ENCODE peak calls at places on chromosomes 3 and 15, in nine cellular contexts. One of them, this sample, is unnamed.

GRCh38 chr3:62817678-62818077 is 57.5 kb downstream of the CADPS start:
- DNase-seq in hepatocyte: no peak
- DNase-seq in MM.1S: peak
- DNase-seq in fibroblast of lung: peak
- DNase-seq in retinal pigment epithelial cell: no peak
- DNase-seq in bronchial epithelial cell: no peak
- DNase-seq in fibroblast of the aortic adventitia: no peak
- DNase-seq in GM23248: no peak
- DNase-seq in transverse colon: no peak
- DNase-seq in this sample: no peak

GRCh38 chr15:72281713-72282112 is 9.4 kb upstream of the PARP6 start:
- DNase-seq in hepatocyte: no peak
- DNase-seq in MM.1S: no peak
- DNase-seq in fibroblast of lung: no peak
- DNase-seq in retinal pigment epithelial cell: no peak
- DNase-seq in bronchial epithelial cell: no peak
- DNase-seq in fibroblast of the aortic adventitia: no peak
- DNase-seq in GM23248: no peak
- DNase-seq in transverse colon: no peak
- DNase-seq in this sample: no peak

GRCh38 chr15:28904023-28904422 is 18.2 kb downstream of the APBA2 start:
- DNase-seq in hepatocyte: no peak
- DNase-seq in MM.1S: no peak
- DNase-seq in fibroblast of lung: no peak
- DNase-seq in retinal pigment epithelial cell: no peak
- DNase-seq in bronchial epithelial cell: no peak
- DNase-seq in fibroblast of the aortic adventitia: no peak
- DNase-seq in GM23248: no peak
- DNase-seq in transverse colon: no peak
- DNase-seq in this sample: no peak

GRCh38 chr3:195440379-195440778 is 2.4 kb downstream of the ACAP2 start:
- DNase-seq in hepatocyte: no peak
- DNase-seq in MM.1S: peak
- DNase-seq in fibroblast of lung: no peak
- DNase-seq in retinal pigment epithelial cell: no peak
- DNase-seq in bronchial epithelial cell: no peak
- DNase-seq in fibroblast of the aortic adventitia: no peak
- DNase-seq in GM23248: no peak
- DNase-seq in transverse colon: no peak
- DNase-seq in this sample: no peak

GRCh38 chr3:151792411-151792810 is 21.5 kb upstream of the AADAC start:
- DNase-seq in hepatocyte: no peak
- DNase-seq in MM.1S: no peak
- DNase-seq in fibroblast of lung: no peak
- DNase-seq in retinal pigment epithelial cell: no peak
- DNase-seq in bronchial epithelial cell: no peak
- DNase-seq in fibroblast of the aortic adventitia: no peak
- DNase-seq in GM23248: no peak
- DNase-seq in transverse colon: no peak
- DNase-seq in this sample: no peak

GRCh38 chr3:186679151-186679550 is 13.3 kb downstream of the HRG start:
- DNase-seq in hepatocyte: no peak
- DNase-seq in MM.1S: no peak
- DNase-seq in fibroblast of lung: no peak
- DNase-seq in retinal pigment epithelial cell: no peak
- DNase-seq in bronchial epithelial cell: no peak
- DNase-seq in fibroblast of the aortic adventitia: no peak
- DNase-seq in GM23248: no peak
- DNase-seq in transverse colon: no peak
- DNase-seq in this sample: no peak

GRCh38 chr15:36370051-36370734 is 209.2 kb upstream of the CDIN1 start:
- DNase-seq in hepatocyte: no peak
- DNase-seq in MM.1S: no peak
- DNase-seq in fibroblast of lung: no peak
- DNase-seq in retinal pigment epithelial cell: no peak
- DNase-seq in bronchial epithelial cell: no peak
- DNase-seq in fibroblast of the aortic adventitia: no peak
- DNase-seq in GM23248: no peak
- DNase-seq in transverse colon: no peak
- DNase-seq in this sample: no peak

GRCh38 chr15:42314818-42315217 is 41.6 kb upstream of the TMEM87A start:
- DNase-seq in hepatocyte: no peak
- DNase-seq in MM.1S: no peak
- DNase-seq in fibroblast of lung: no peak
- DNase-seq in retinal pigment epithelial cell: no peak
- DNase-seq in bronchial epithelial cell: no peak
- DNase-seq in fibroblast of the aortic adventitia: no peak
- DNase-seq in GM23248: no peak
- DNase-seq in transverse colon: no peak
- DNase-seq in this sample: no peak

GRCh38 chr3:58005662-58006061 is 2.6 kb upstream of the FLNB start:
- DNase-seq in hepatocyte: peak
- DNase-seq in MM.1S: no peak
- DNase-seq in fibroblast of lung: peak
- DNase-seq in retinal pigment epithelial cell: no peak
- DNase-seq in bronchial epithelial cell: peak
- DNase-seq in fibroblast of the aortic adventitia: peak
- DNase-seq in GM23248: peak
- DNase-seq in transverse colon: no peak
- DNase-seq in this sample: no peak

GRCh38 chr15:49135893-49136292 is 19.5 kb downstream of the COPS2 start:
- DNase-seq in hepatocyte: no peak
- DNase-seq in MM.1S: no peak
- DNase-seq in fibroblast of lung: peak
- DNase-seq in retinal pigment epithelial cell: peak
- DNase-seq in bronchial epithelial cell: peak
- DNase-seq in fibroblast of the aortic adventitia: peak
- DNase-seq in GM23248: peak
- DNase-seq in transverse colon: no peak
- DNase-seq in this sample: no peak

GRCh38 chr3:60290093-60290492 is 961.2 kb downstream of the FHIT start:
- DNase-seq in hepatocyte: no peak
- DNase-seq in MM.1S: no peak
- DNase-seq in fibroblast of lung: no peak
- DNase-seq in retinal pigment epithelial cell: no peak
- DNase-seq in bronchial epithelial cell: no peak
- DNase-seq in fibroblast of the aortic adventitia: no peak
- DNase-seq in GM23248: no peak
- DNase-seq in transverse colon: no peak
- DNase-seq in this sample: no peak

GRCh38 chr3:38805765-38806386 is 10.1 kb downstream of the SCN10A start:
- DNase-seq in hepatocyte: peak
- DNase-seq in MM.1S: peak
- DNase-seq in fibroblast of lung: peak
- DNase-seq in retinal pigment epithelial cell: peak
- DNase-seq in bronchial epithelial cell: peak
- DNase-seq in fibroblast of the aortic adventitia: peak
- DNase-seq in GM23248: peak
- DNase-seq in transverse colon: peak
- DNase-seq in this sample: peak

GRCh38 chr3:56467801-56468183 is 475 bp downstream of the ERC2 start:
- DNase-seq in hepatocyte: peak
- DNase-seq in MM.1S: no peak
- DNase-seq in fibroblast of lung: no peak
- DNase-seq in retinal pigment epithelial cell: no peak
- DNase-seq in bronchial epithelial cell: no peak
- DNase-seq in fibroblast of the aortic adventitia: no peak
- DNase-seq in GM23248: peak
- DNase-seq in transverse colon: no peak
- DNase-seq in this sample: no peak

GRCh38 chr3:195550723-195551122 is 7.6 kb upstream of the PPP1R2 start:
- DNase-seq in hepatocyte: no peak
- DNase-seq in MM.1S: no peak
- DNase-seq in fibroblast of lung: peak
- DNase-seq in retinal pigment epithelial cell: no peak
- DNase-seq in bronchial epithelial cell: no peak
- DNase-seq in fibroblast of the aortic adventitia: peak
- DNase-seq in GM23248: no peak
- DNase-seq in transverse colon: no peak
- DNase-seq in this sample: no peak

GRCh38 chr3:55968331-55968730 is 481.2 kb upstream of the WNT5A start:
- DNase-seq in hepatocyte: no peak
- DNase-seq in MM.1S: no peak
- DNase-seq in fibroblast of lung: peak
- DNase-seq in retinal pigment epithelial cell: peak
- DNase-seq in bronchial epithelial cell: peak
- DNase-seq in fibroblast of the aortic adventitia: no peak
- DNase-seq in GM23248: no peak
- DNase-seq in transverse colon: no peak
- DNase-seq in this sample: no peak

GRCh38 chr15:59501531-59502113 is 63.6 kb downstream of the FAM81A start:
- DNase-seq in hepatocyte: peak
- DNase-seq in MM.1S: peak
- DNase-seq in fibroblast of lung: peak
- DNase-seq in retinal pigment epithelial cell: no peak
- DNase-seq in bronchial epithelial cell: peak
- DNase-seq in fibroblast of the aortic adventitia: peak
- DNase-seq in GM23248: peak
- DNase-seq in transverse colon: peak
- DNase-seq in this sample: no peak

GRCh38 chr3:4988815-4989648 is 9.8 kb downstream of the BHLHE40 start:
- DNase-seq in hepatocyte: peak
- DNase-seq in MM.1S: no peak
- DNase-seq in fibroblast of lung: peak
- DNase-seq in retinal pigment epithelial cell: peak
- DNase-seq in bronchial epithelial cell: no peak
- DNase-seq in fibroblast of the aortic adventitia: peak
- DNase-seq in GM23248: peak
- DNase-seq in transverse colon: peak
- DNase-seq in this sample: peak

GRCh38 chr3:124565551-124565950 is 164.7 kb upstream of the UMPS start:
- DNase-seq in hepatocyte: no peak
- DNase-seq in MM.1S: no peak
- DNase-seq in fibroblast of lung: no peak
- DNase-seq in retinal pigment epithelial cell: no peak
- DNase-seq in bronchial epithelial cell: no peak
- DNase-seq in fibroblast of the aortic adventitia: no peak
- DNase-seq in GM23248: no peak
- DNase-seq in transverse colon: no peak
- DNase-seq in this sample: no peak

GRCh38 chr15:80773122-80773551 is 6.0 kb upstream of the CEMIP start:
- DNase-seq in hepatocyte: no peak
- DNase-seq in MM.1S: no peak
- DNase-seq in fibroblast of lung: peak
- DNase-seq in retinal pigment epithelial cell: no peak
- DNase-seq in bronchial epithelial cell: peak
- DNase-seq in fibroblast of the aortic adventitia: peak
- DNase-seq in GM23248: peak
- DNase-seq in transverse colon: no peak
- DNase-seq in this sample: no peak

DNA sequence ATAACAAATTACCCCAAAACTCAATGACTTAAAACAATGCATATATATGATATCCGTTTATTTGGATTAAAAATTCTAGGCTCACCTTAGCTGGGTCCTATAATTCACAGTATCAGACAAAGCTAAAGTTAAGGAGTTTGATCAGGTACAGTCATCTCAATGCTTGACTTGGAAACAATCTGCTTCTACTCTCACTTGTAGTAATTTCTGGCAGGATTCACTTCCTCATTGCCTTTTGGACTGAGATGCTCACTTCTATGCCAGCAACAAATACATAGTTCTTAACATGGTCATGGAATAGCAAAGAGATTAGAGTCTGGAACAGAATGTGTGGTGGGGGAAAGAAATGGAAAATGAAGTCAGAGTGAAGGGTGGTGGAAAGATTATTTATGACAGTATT is 693.5 kb downstream of the CADM2 start:
- DNase-seq in hepatocyte: no peak
- DNase-seq in MM.1S: no peak
- DNase-seq in fibroblast of lung: peak
- DNase-seq in retinal pigment epithelial cell: no peak
- DNase-seq in bronchial epithelial cell: no peak
- DNase-seq in fibroblast of the aortic adventitia: no peak
- DNase-seq in GM23248: no peak
- DNase-seq in transverse colon: no peak
- DNase-seq in this sample: no peak
- H3K4me3 ChIP-seq in hepatocyte: no peak
- H3K4me3 ChIP-seq in MM.1S: no peak
- H3K4me3 ChIP-seq in fibroblast of lung: no peak
- H3K4me3 ChIP-seq in retinal pigment epithelial cell: no peak
- H3K4me3 ChIP-seq in bronchial epithelial cell: no peak
- H3K4me3 ChIP-seq in fibroblast of the aortic adventitia: no peak
- H3K4me3 ChIP-seq in GM23248: no peak
- H3K4me3 ChIP-seq in transverse colon: no peak
- H3K4me3 ChIP-seq in this sample: no peak

DNA sequence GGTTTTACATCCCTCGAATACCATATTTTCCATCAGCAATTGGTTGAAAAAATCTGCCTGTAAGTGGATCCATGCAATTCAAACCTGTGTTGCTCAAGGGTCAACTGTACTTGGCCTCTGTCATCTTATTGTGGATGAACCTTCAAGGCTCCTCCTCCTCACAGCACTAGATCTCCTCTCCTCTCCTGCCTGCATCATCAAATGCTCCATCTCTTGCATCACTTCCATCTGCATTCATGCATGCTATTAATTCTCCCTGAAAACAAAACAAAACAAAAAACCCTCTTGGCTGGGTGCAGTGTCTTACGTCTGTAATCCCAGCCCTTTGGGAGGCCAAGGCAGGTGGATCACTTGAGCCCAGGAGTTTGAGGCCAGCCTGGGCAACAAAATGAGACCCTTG is 10.1 kb downstream of the BCL2L10 start:
- DNase-seq in hepatocyte: no peak
- DNase-seq in MM.1S: no peak
- DNase-seq in fibroblast of lung: peak
- DNase-seq in retinal pigment epithelial cell: peak
- DNase-seq in bronchial epithelial cell: peak
- DNase-seq in fibroblast of the aortic adventitia: peak
- DNase-seq in GM23248: peak
- DNase-seq in transverse colon: no peak
- DNase-seq in this sample: no peak
- H3K4me3 ChIP-seq in hepatocyte: no peak
- H3K4me3 ChIP-seq in MM.1S: no peak
- H3K4me3 ChIP-seq in fibroblast of lung: no peak
- H3K4me3 ChIP-seq in retinal pigment epithelial cell: no peak
- H3K4me3 ChIP-seq in bronchial epithelial cell: no peak
- H3K4me3 ChIP-seq in fibroblast of the aortic adventitia: no peak
- H3K4me3 ChIP-seq in GM23248: no peak
- H3K4me3 ChIP-seq in transverse colon: no peak
- H3K4me3 ChIP-seq in this sample: no peak

DNA sequence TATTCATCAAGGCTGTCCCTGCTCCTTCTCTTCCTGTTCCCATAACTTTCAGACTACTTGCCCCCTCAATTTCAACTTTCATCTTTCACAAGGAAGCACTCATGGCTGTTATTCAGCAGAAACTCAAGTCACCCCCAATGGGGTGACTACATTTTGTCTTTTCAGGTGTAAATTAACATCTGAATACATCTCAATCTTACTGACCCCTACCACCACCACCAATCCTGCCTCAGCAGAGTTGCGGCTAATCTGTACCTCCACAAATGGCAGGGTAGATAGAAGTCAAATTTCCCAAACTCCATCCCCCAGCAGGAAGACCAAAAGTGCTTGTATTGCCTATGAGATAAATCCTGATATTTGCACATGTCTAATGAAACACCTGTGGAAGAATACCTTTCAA is 19.2 kb downstream of the SOX2 start:
- DNase-seq in hepatocyte: no peak
- DNase-seq in MM.1S: no peak
- DNase-seq in fibroblast of lung: no peak
- DNase-seq in retinal pigment epithelial cell: no peak
- DNase-seq in bronchial epithelial cell: no peak
- DNase-seq in fibroblast of the aortic adventitia: no peak
- DNase-seq in GM23248: no peak
- DNase-seq in transverse colon: no peak
- DNase-seq in this sample: no peak
- H3K4me3 ChIP-seq in hepatocyte: no peak
- H3K4me3 ChIP-seq in MM.1S: no peak
- H3K4me3 ChIP-seq in fibroblast of lung: no peak
- H3K4me3 ChIP-seq in retinal pigment epithelial cell: no peak
- H3K4me3 ChIP-seq in bronchial epithelial cell: no peak
- H3K4me3 ChIP-seq in fibroblast of the aortic adventitia: no peak
- H3K4me3 ChIP-seq in GM23248: no peak
- H3K4me3 ChIP-seq in transverse colon: no peak
- H3K4me3 ChIP-seq in this sample: no peak

GRCh38 chr3:18556503-18556902 is 131.4 kb upstream of the SATB1 start:
- DNase-seq in hepatocyte: no peak
- DNase-seq in MM.1S: no peak
- DNase-seq in fibroblast of lung: peak
- DNase-seq in retinal pigment epithelial cell: no peak
- DNase-seq in bronchial epithelial cell: peak
- DNase-seq in fibroblast of the aortic adventitia: no peak
- DNase-seq in GM23248: peak
- DNase-seq in transverse colon: no peak
- DNase-seq in this sample: no peak
- H3K4me3 ChIP-seq in hepatocyte: no peak
- H3K4me3 ChIP-seq in MM.1S: no peak
- H3K4me3 ChIP-seq in fibroblast of lung: no peak
- H3K4me3 ChIP-seq in retinal pigment epithelial cell: no peak
- H3K4me3 ChIP-seq in bronchial epithelial cell: no peak
- H3K4me3 ChIP-seq in fibroblast of the aortic adventitia: no peak
- H3K4me3 ChIP-seq in GM23248: no peak
- H3K4me3 ChIP-seq in transverse colon: no peak
- H3K4me3 ChIP-seq in this sample: no peak

This sample was measured in LNCaP clone FGC.